ENCODE peak calls at places on chromosome 22, in nine cellular contexts. J, G, Y, K, M, U, C, A and Z are unnamed samples.

GRCh38 chr22:46002757-46003270 is 25.9 kb upstream of the WNT7B start:
- DNase-seq in Y (peak; percentile 19), K (no peak), C (no peak), U (no peak), G (no peak), J (no peak), A (no peak), M (no peak), Z (no peak)

GRCh38 chr22:38167988-38168407 is 13.6 kb downstream of the PLA2G6 start:
- DNase-seq in U (no peak), J (no peak), Y (peak; percentile 66), G (no peak), C (no peak), A (no peak), K (no peak), M (no peak), Z (no peak)

GRCh38 chr22:39297490-39298193 is 21.8 kb downstream of the RPL3 start:
- DNase-seq in M (no peak), A (no peak), U (no peak), J (no peak), G (no peak), K (no peak), C (peak; percentile 62), Y (no peak), Z (no peak)

GRCh38 chr22:24247564-24248344 is 2.9 kb upstream of the GGT5 start:
- DNase-seq in Y (peak; percentile 89), U (peak; percentile 39), K (peak; percentile 92), C (peak; percentile 63), M (peak; percentile 32), G (peak; percentile 89), A (peak; percentile 97), J (peak; percentile 90), Z (peak; percentile 75)

GRCh38 chr22:19473578-19473977 is 5.4 kb downstream of the UFD1 start:
- DNase-seq in C (no peak), J (no peak), U (no peak), Y (no peak), G (no peak), A (no peak), K (no peak), M (no peak), Z (no peak)

GRCh38 chr22:17303840-17304779 is 65.2 kb upstream of the CECR2 start:
- DNase-seq in Y (no peak), J (no peak), G (peak; percentile 84), K (peak; percentile 64), A (no peak), M (no peak), U (peak; percentile 12), C (no peak), Z (no peak)

GRCh38 chr22:37742374-37743092 is 45.7 kb downstream of the TRIOBP start:
- DNase-seq in U (no peak), K (no peak), Y (no peak), J (peak; percentile 73), M (no peak), G (no peak), A (peak; percentile 71), C (no peak), Z (peak; percentile 57)

GRCh38 chr22:21445437-21446127 is 21.6 kb upstream of the TMEM191C start:
- DNase-seq in Y (no peak), A (no peak), K (no peak), J (no peak), M (no peak), G (no peak), U (no peak), C (no peak), Z (no peak)

GRCh38 chr22:50340157-50340879 is 2.8 kb upstream of the PPP6R2 start:
- DNase-seq in K (peak; percentile 38), U (no peak), Y (no peak), G (no peak), A (no peak), C (peak; percentile 1), M (no peak), J (no peak), Z (no peak)

GRCh38 chr22:38724926-38725571 is 19.3 kb downstream of the GTPBP1 start:
- DNase-seq in K (peak; percentile 37), C (peak; percentile 5), U (no peak), J (no peak), M (no peak), G (peak; percentile 48), Y (no peak), A (no peak), Z (no peak)

GRCh38 chr22:32723632-32724031 is 77.9 kb upstream of the TIMP3 start:
- DNase-seq in U (no peak), G (peak; percentile 39), J (peak; percentile 83), K (no peak), A (peak; percentile 84), Y (peak; percentile 72), C (no peak), M (no peak), Z (peak; percentile 88)

GRCh38 chr22:37282385-37282677 is at the start of gene CYTH4:
- DNase-seq in C (no peak), J (no peak), G (peak; percentile 82), K (no peak), U (peak; percentile 78), A (no peak), Y (peak; percentile 64), M (no peak), Z (no peak)

GRCh38 chr22:35327690-35328471 is 28.2 kb downstream of the TOM1 start:
- DNase-seq in M (no peak), G (no peak), C (no peak), J (no peak), U (no peak), K (no peak), A (no peak), Y (no peak), Z (no peak)

GRCh38 chr22:17086750-17087149 is 1.9 kb downstream of the IL17RA start:
- DNase-seq in A (no peak), M (no peak), J (no peak), U (no peak), C (no peak), G (no peak), Y (no peak), K (no peak), Z (no peak)

GRCh38 chr22:44260216-44261035 is 52.3 kb downstream of the SHISAL1 start:
- DNase-seq in U (no peak), Y (no peak), C (no peak), M (no peak), K (no peak), A (no peak), J (no peak), G (no peak), Z (no peak)